ENCODE peak calls at places on chromosomes 4 and X, in six cellular contexts. One of them, this sample, is unnamed.

GRCh38 chrX:107628662-107629532 is 587 bp downstream of the PRPS1 start:
- DNase-seq in HCT116: no peak
- DNase-seq in PC-3: peak; percentile 60
- DNase-seq in GM23338: peak; percentile 44
- DNase-seq in OCI-LY7: peak; percentile 68
- DNase-seq in hepatocyte: peak; percentile 60
- DNase-seq in this sample: peak; percentile 63

GRCh38 chrX:18674417-18674787 is 2.5 kb upstream of the RS1 start:
- DNase-seq in HCT116: no peak
- DNase-seq in PC-3: no peak
- DNase-seq in GM23338: peak; percentile 59
- DNase-seq in OCI-LY7: no peak
- DNase-seq in hepatocyte: peak; percentile 19
- DNase-seq in this sample: peak; percentile 33

GRCh38 chr4:6324999-6325790 is 55.5 kb downstream of the WFS1 start:
- DNase-seq in HCT116: no peak
- DNase-seq in PC-3: peak; percentile 73
- DNase-seq in GM23338: peak; percentile 28
- DNase-seq in OCI-LY7: no peak
- DNase-seq in hepatocyte: peak; percentile 57
- DNase-seq in this sample: peak; percentile 50

GRCh38 chr4:123547167-123547817 is 150.7 kb downstream of the SPRY1 start:
- DNase-seq in HCT116: no peak
- DNase-seq in PC-3: peak; percentile 42
- DNase-seq in GM23338: peak; percentile 94
- DNase-seq in OCI-LY7: no peak
- DNase-seq in hepatocyte: peak; percentile 76
- DNase-seq in this sample: peak; percentile 79

GRCh38 chr4:110518889-110519490 is 43.0 kb downstream of the ENPEP start:
- DNase-seq in HCT116: no peak
- DNase-seq in PC-3: peak; percentile 45
- DNase-seq in GM23338: peak; percentile 62
- DNase-seq in OCI-LY7: peak; percentile 37
- DNase-seq in hepatocyte: peak; percentile 41
- DNase-seq in this sample: peak; percentile 38

GRCh38 chr4:90074322-90074886 is 52.8 kb upstream of the CCSER1 start:
- DNase-seq in HCT116: no peak
- DNase-seq in PC-3: no peak
- DNase-seq in GM23338: peak; percentile 72
- DNase-seq in OCI-LY7: no peak
- DNase-seq in hepatocyte: no peak
- DNase-seq in this sample: peak; percentile 56

GRCh38 chr4:176883108-176883550 is 90.4 kb upstream of the VEGFC start:
- DNase-seq in HCT116: no peak
- DNase-seq in PC-3: peak; percentile 72
- DNase-seq in GM23338: no peak
- DNase-seq in OCI-LY7: no peak
- DNase-seq in hepatocyte: no peak
- DNase-seq in this sample: no peak

GRCh38 chrX:152821145-152821765 is 9.3 kb downstream of the CETN2 start:
- DNase-seq in HCT116: peak; percentile 18
- DNase-seq in PC-3: peak; percentile 65
- DNase-seq in GM23338: peak; percentile 74
- DNase-seq in OCI-LY7: peak; percentile 25
- DNase-seq in hepatocyte: peak; percentile 58
- DNase-seq in this sample: peak; percentile 72

GRCh38 chr4:85780664-85781063 is 305.7 kb downstream of the ARHGAP24 start:
- DNase-seq in HCT116: no peak
- DNase-seq in PC-3: no peak
- DNase-seq in GM23338: no peak
- DNase-seq in OCI-LY7: peak; percentile 28
- DNase-seq in hepatocyte: no peak
- DNase-seq in this sample: no peak

GRCh38 chrX:71251456-71251973 is 2.4 kb downstream of the ZMYM3 start:
- DNase-seq in HCT116: no peak
- DNase-seq in PC-3: no peak
- DNase-seq in GM23338: peak; percentile 1
- DNase-seq in OCI-LY7: no peak
- DNase-seq in hepatocyte: no peak
- DNase-seq in this sample: no peak

GRCh38 chrX:31570658-31571057 is 498.8 kb upstream of the FTHL17 start:
- DNase-seq in HCT116: no peak
- DNase-seq in PC-3: no peak
- DNase-seq in GM23338: no peak
- DNase-seq in OCI-LY7: no peak
- DNase-seq in hepatocyte: no peak
- DNase-seq in this sample: no peak

GRCh38 chr4:68373513-68373912 is 23.6 kb upstream of the YTHDC1 start:
- DNase-seq in HCT116: no peak
- DNase-seq in PC-3: no peak
- DNase-seq in GM23338: peak; percentile 95
- DNase-seq in OCI-LY7: no peak
- DNase-seq in hepatocyte: peak; percentile 60
- DNase-seq in this sample: peak; percentile 92

GRCh38 chr4:15239866-15240265 is 188.0 kb upstream of the C1QTNF7 start:
- DNase-seq in HCT116: no peak
- DNase-seq in PC-3: peak; percentile 38
- DNase-seq in GM23338: no peak
- DNase-seq in OCI-LY7: no peak
- DNase-seq in hepatocyte: peak; percentile 12
- DNase-seq in this sample: no peak

GRCh38 chr4:93719552-93719951 is 109.0 kb upstream of the ATOH1 start:
- DNase-seq in HCT116: no peak
- DNase-seq in PC-3: peak; percentile 75
- DNase-seq in GM23338: no peak
- DNase-seq in OCI-LY7: no peak
- DNase-seq in hepatocyte: no peak
- DNase-seq in this sample: no peak

GRCh38 chr4:38688676-38689355 is 24.8 kb downstream of the KLF3 start:
- DNase-seq in HCT116: no peak
- DNase-seq in PC-3: no peak
- DNase-seq in GM23338: no peak
- DNase-seq in OCI-LY7: no peak
- DNase-seq in hepatocyte: no peak
- DNase-seq in this sample: no peak

GRCh38 chrX:139026406-139027200 is 315.1 kb upstream of the FGF13 start:
- DNase-seq in HCT116: no peak
- DNase-seq in PC-3: peak; percentile 59
- DNase-seq in GM23338: no peak
- DNase-seq in OCI-LY7: no peak
- DNase-seq in hepatocyte: no peak
- DNase-seq in this sample: no peak

GRCh38 chr4:127782025-127782274 is 172 bp upstream of the HSPA4L start:
- DNase-seq in HCT116: peak; percentile 65
- DNase-seq in PC-3: peak; percentile 82
- DNase-seq in GM23338: peak; percentile 91
- DNase-seq in OCI-LY7: no peak
- DNase-seq in hepatocyte: peak; percentile 95
- DNase-seq in this sample: peak; percentile 95

GRCh38 chrX:104335765-104336164 is 81.0 kb upstream of the ESX1 start:
- DNase-seq in HCT116: no peak
- DNase-seq in PC-3: peak; percentile 87
- DNase-seq in GM23338: no peak
- DNase-seq in OCI-LY7: no peak
- DNase-seq in hepatocyte: no peak
- DNase-seq in this sample: no peak

GRCh38 chrX:144840616-144841015 is 406.7 kb upstream of the SPANXN1 start:
- DNase-seq in HCT116: no peak
- DNase-seq in PC-3: no peak
- DNase-seq in GM23338: no peak
- DNase-seq in OCI-LY7: no peak
- DNase-seq in hepatocyte: no peak
- DNase-seq in this sample: no peak

GRCh38 chr4:107688421-107688820 is 31.6 kb downstream of the PAPSS1 start:
- DNase-seq in HCT116: no peak
- DNase-seq in PC-3: no peak
- DNase-seq in GM23338: no peak
- DNase-seq in OCI-LY7: no peak
- DNase-seq in hepatocyte: no peak
- DNase-seq in this sample: no peak

GRCh38 chrX:47751670-47752069 is 85.0 kb upstream of the ZNF81 start:
- DNase-seq in HCT116: peak; percentile 13
- DNase-seq in PC-3: peak; percentile 55
- DNase-seq in GM23338: peak; percentile 59
- DNase-seq in OCI-LY7: peak; percentile 18
- DNase-seq in hepatocyte: peak; percentile 48
- DNase-seq in this sample: peak; percentile 53

GRCh38 chrX:155216179-155216939 is at the start of gene VBP1:
- DNase-seq in HCT116: peak; percentile 88
- DNase-seq in PC-3: peak; percentile 93
- DNase-seq in GM23338: peak; percentile 93
- DNase-seq in OCI-LY7: peak; percentile 92
- DNase-seq in hepatocyte: peak; percentile 93
- DNase-seq in this sample: peak; percentile 94

GRCh38 chr4:174225247-174226054 is 58.0 kb downstream of the FBXO8 start:
- DNase-seq in HCT116: no peak
- DNase-seq in PC-3: no peak
- DNase-seq in GM23338: no peak
- DNase-seq in OCI-LY7: no peak
- DNase-seq in hepatocyte: no peak
- DNase-seq in this sample: no peak

GRCh38 chrX:133970021-133970550 is 15.3 kb downstream of the GPC3 start:
- DNase-seq in HCT116: no peak
- DNase-seq in PC-3: no peak
- DNase-seq in GM23338: peak; percentile 68
- DNase-seq in OCI-LY7: no peak
- DNase-seq in hepatocyte: no peak
- DNase-seq in this sample: peak; percentile 75

GRCh38 chrX:150152036-150152435 is 211.1 kb upstream of the MAMLD1 start:
- DNase-seq in HCT116: no peak
- DNase-seq in PC-3: no peak
- DNase-seq in GM23338: no peak
- DNase-seq in OCI-LY7: no peak
- DNase-seq in hepatocyte: no peak
- DNase-seq in this sample: no peak

GRCh38 chrX:71927040-71927439 is 16.4 kb downstream of the NHSL2 start:
- DNase-seq in HCT116: no peak
- DNase-seq in PC-3: no peak
- DNase-seq in GM23338: no peak
- DNase-seq in OCI-LY7: no peak
- DNase-seq in hepatocyte: no peak
- DNase-seq in this sample: no peak

GRCh38 chrX:72107841-72108590 is 23.7 kb downstream of the RTL5 start:
- DNase-seq in HCT116: no peak
- DNase-seq in PC-3: no peak
- DNase-seq in GM23338: no peak
- DNase-seq in OCI-LY7: no peak
- DNase-seq in hepatocyte: no peak
- DNase-seq in this sample: no peak

GRCh38 chr4:26300314-26301307 is 20.2 kb upstream of the RBPJ start:
- DNase-seq in HCT116: no peak
- DNase-seq in PC-3: peak; percentile 46
- DNase-seq in GM23338: peak; percentile 71
- DNase-seq in OCI-LY7: no peak
- DNase-seq in hepatocyte: no peak
- DNase-seq in this sample: peak; percentile 41

GRCh38 chr4:26299254-26299882 is 21.4 kb upstream of the RBPJ start:
- DNase-seq in HCT116: no peak
- DNase-seq in PC-3: no peak
- DNase-seq in GM23338: no peak
- DNase-seq in OCI-LY7: no peak
- DNase-seq in hepatocyte: no peak
- DNase-seq in this sample: no peak

GRCh38 chr4:26296514-26296913 is 24.3 kb upstream of the RBPJ start:
- DNase-seq in HCT116: no peak
- DNase-seq in PC-3: no peak
- DNase-seq in GM23338: no peak
- DNase-seq in OCI-LY7: no peak
- DNase-seq in hepatocyte: no peak
- DNase-seq in this sample: no peak

GRCh38 chr4:26297219-26297618 is 23.6 kb upstream of the RBPJ start:
- DNase-seq in HCT116: no peak
- DNase-seq in PC-3: no peak
- DNase-seq in GM23338: no peak
- DNase-seq in OCI-LY7: no peak
- DNase-seq in hepatocyte: no peak
- DNase-seq in this sample: no peak

GRCh38 chr4:26298198-26298950 is 22.4 kb upstream of the RBPJ start:
- DNase-seq in HCT116: no peak
- DNase-seq in PC-3: peak; percentile 71
- DNase-seq in GM23338: peak; percentile 45
- DNase-seq in OCI-LY7: no peak
- DNase-seq in hepatocyte: no peak
- DNase-seq in this sample: peak; percentile 54
- TF ChIP-seq EZH2phosphoT487 in HCT116: no peak
- TF ChIP-seq EZH2phosphoT487 in PC-3: no peak
- TF ChIP-seq EZH2phosphoT487 in GM23338: no peak
- TF ChIP-seq EZH2phosphoT487 in OCI-LY7: no peak
- TF ChIP-seq EZH2phosphoT487 in hepatocyte: no peak
- TF ChIP-seq EZH2phosphoT487 in this sample: no peak

GRCh38 chrX:23901065-23901464 is 6.7 kb downstream of the APOO start:
- DNase-seq in HCT116: peak; percentile 73
- DNase-seq in PC-3: peak; percentile 87
- DNase-seq in GM23338: no peak
- DNase-seq in OCI-LY7: no peak
- DNase-seq in hepatocyte: peak; percentile 58
- DNase-seq in this sample: no peak
- H3K27ac ChIP-seq in HCT116: peak overlapping the region; percentile 81
- H3K27ac ChIP-seq in PC-3: peak overlapping the region; percentile 92
- H3K27ac ChIP-seq in GM23338: no peak overlapping the region
- H3K27ac ChIP-seq in OCI-LY7: no peak overlapping the region
- H3K27ac ChIP-seq in hepatocyte: peak overlapping the region; percentile 85
- H3K27ac ChIP-seq in this sample: no peak overlapping the region

GRCh38 chr4:122104184-122104583 is 47.9 kb upstream of the BLTP1 start:
- DNase-seq in HCT116: no peak
- DNase-seq in PC-3: no peak
- DNase-seq in GM23338: no peak
- DNase-seq in OCI-LY7: no peak
- DNase-seq in hepatocyte: no peak
- DNase-seq in this sample: no peak

GRCh38 chr4:122107680-122108079 is 44.5 kb upstream of the BLTP1 start:
- DNase-seq in HCT116: no peak
- DNase-seq in PC-3: no peak
- DNase-seq in GM23338: no peak
- DNase-seq in OCI-LY7: no peak
- DNase-seq in hepatocyte: no peak
- DNase-seq in this sample: no peak
- TF ChIP-seq CTCF in HCT116: no peak
- TF ChIP-seq CTCF in PC-3: no peak
- TF ChIP-seq CTCF in GM23338: no peak
- TF ChIP-seq CTCF in OCI-LY7: no peak
- TF ChIP-seq CTCF in hepatocyte: no peak
- TF ChIP-seq CTCF in this sample: no peak

DNA sequence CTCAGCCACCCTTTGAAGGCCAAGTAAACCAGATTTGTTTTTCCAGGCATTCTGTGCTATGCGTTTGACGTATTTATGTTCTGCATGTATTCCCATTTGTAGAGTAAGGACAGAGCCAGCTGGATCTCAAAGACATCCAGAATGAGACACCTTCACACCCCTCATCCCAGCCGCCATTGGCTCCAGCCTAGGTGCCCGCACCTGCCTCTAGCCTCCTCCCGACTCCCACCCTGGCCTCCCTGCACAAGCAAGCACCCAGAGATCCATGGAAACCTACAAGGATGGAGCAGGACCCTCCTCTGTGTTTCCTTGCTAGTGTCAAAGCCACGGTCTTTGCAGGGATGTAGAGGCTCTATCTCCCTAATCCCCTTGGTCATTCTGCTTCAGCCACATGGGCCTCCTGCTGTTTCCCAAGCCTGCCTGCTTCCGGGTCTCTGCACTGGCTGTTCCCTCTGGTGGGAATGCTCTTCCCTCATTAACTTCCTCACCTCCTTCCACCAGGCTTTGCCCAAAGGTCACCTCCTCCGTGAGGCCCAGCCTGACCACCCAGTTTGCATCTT is 56.7 kb downstream of the ABLIM2 start:
- DNase-seq in HCT116: no peak
- DNase-seq in PC-3: no peak
- DNase-seq in GM23338: no peak
- DNase-seq in OCI-LY7: no peak
- DNase-seq in hepatocyte: no peak
- DNase-seq in this sample: no peak
- TF ChIP-seq EZH2phosphoT487 in HCT116: no peak
- TF ChIP-seq EZH2phosphoT487 in PC-3: no peak
- TF ChIP-seq EZH2phosphoT487 in GM23338: no peak
- TF ChIP-seq EZH2phosphoT487 in OCI-LY7: no peak
- TF ChIP-seq EZH2phosphoT487 in hepatocyte: no peak
- TF ChIP-seq EZH2phosphoT487 in this sample: no peak